ENCODE peak calls at places on chromosomes 13 and 19, in ten cellular contexts. S is NCI-H187; J is neural crest cell; G is RWPE1; Y is hepatocyte; L is NCI-H1048; V is cardiac fibroblast; F is GM03348; H is colonic mucosa; Z is stimulated activated CD4-positive, alpha-beta T cell treated with anti-CD3 and anti-CD28 coated beads, Interleukin-4, amount 100 ng/mL, for 1 hour. M is an unnamed sample.

GRCh38 chr19:39252458-39252857 is 3.8 kb upstream of the IFNL4 start:
- DNase-seq in Z (no peak), H (no peak), L (no peak), V (no peak), G (no peak), Y (no peak), F (no peak), J (no peak), S (no peak), M (no peak)

GRCh38 chr13:50365300-50365682 is 350.0 kb downstream of the KCNRG start:
- DNase-seq in H (no peak), L (no peak), G (no peak), Z (no peak), J (no peak), Y (no peak), F (no peak), S (no peak), V (peak; percentile 22), M (no peak)

GRCh38 chr19:44820648-44821609 is 12.0 kb downstream of the BCAM start:
- DNase-seq in V (peak; percentile 32), Y (no peak), J (no peak), L (no peak), G (no peak), S (no peak), Z (no peak), H (no peak), F (no peak), M (peak; percentile 4)

GRCh38 chr19:53824134-53824611 is at the start of gene NLRP12:
- DNase-seq in F (no peak), Y (no peak), G (no peak), V (no peak), Z (no peak), S (no peak), J (no peak), L (no peak), H (no peak), M (no peak)

GRCh38 chr13:106078191-106078590 is 457.3 kb downstream of the EFNB2 start:
- DNase-seq in Y (no peak), Z (no peak), V (no peak), J (no peak), L (no peak), F (no peak), H (no peak), G (no peak), S (no peak), M (no peak)

GRCh38 chr19:9528757-9529336 is 9.6 kb downstream of the ZNF426 start:
- DNase-seq in S (no peak), F (no peak), Y (no peak), G (no peak), Z (no peak), L (no peak), V (peak; percentile 27), J (no peak), H (no peak), M (no peak)

GRCh38 chr13:66859934-66860867 is 369.9 kb downstream of the PCDH9 start:
- DNase-seq in F (no peak), Z (no peak), Y (peak; percentile 3), H (no peak), J (no peak), L (no peak), G (no peak), V (no peak), S (no peak), M (no peak)

GRCh38 chr19:28603453-28603852 is 609.5 kb downstream of the UQCRFS1 start:
- DNase-seq in G (no peak), Z (no peak), V (no peak), S (no peak), F (no peak), J (no peak), H (no peak), L (no peak), Y (no peak), M (no peak)

GRCh38 chr19:5624154-5624663 is 1.3 kb downstream of the SAFB start:
- DNase-seq in G (no peak), V (peak; percentile 38), F (peak; percentile 37), S (no peak), L (no peak), H (peak; percentile 58), Y (peak; percentile 60), J (no peak), Z (peak; percentile 16), M (no peak)

GRCh38 chr13:41224113-41225110 is 30.0 kb upstream of the KBTBD7 start:
- DNase-seq in G (peak; percentile 11), S (no peak), F (peak; percentile 83), Z (no peak), L (no peak), V (peak; percentile 80), J (no peak), Y (no peak), H (no peak), M (no peak)

GRCh38 chr13:38713046-38713445 is 26.2 kb downstream of the FREM2 start:
- DNase-seq in F (no peak), V (no peak), J (no peak), H (no peak), S (no peak), L (no peak), Y (no peak), Z (no peak), G (no peak), M (no peak)

GRCh38 chr19:16940626-16941025 is 51.8 kb downstream of the F2RL3 start:
- DNase-seq in Z (no peak), G (no peak), S (no peak), H (no peak), F (no peak), J (no peak), V (no peak), Y (no peak), L (no peak), M (no peak)

GRCh38 chr19:42250666-42251531 is 4.0 kb downstream of the ERF start:
- DNase-seq in Z (no peak), F (peak; percentile 63), V (peak; percentile 72), Y (no peak), J (no peak), G (no peak), S (no peak), H (no peak), L (no peak), M (no peak)

GRCh38 chr13:68369739-68370138 is 1139.6 kb upstream of the PCDH9 start:
- DNase-seq in S (no peak), V (no peak), G (peak; percentile 13), L (no peak), Y (peak; percentile 18), J (no peak), H (no peak), F (no peak), Z (no peak), M (peak; percentile 72)

GRCh38 chr13:37657134-37657533 is 58.6 kb upstream of the POSTN start:
- DNase-seq in J (no peak), S (no peak), F (peak; percentile 18), V (peak; percentile 95), Z (no peak), G (peak; percentile 45), L (no peak), Y (no peak), H (no peak), M (no peak)

GRCh38 chr19:18160792-18161690 is 8.1 kb downstream of the PIK3R2 start:
- DNase-seq in G (peak; percentile 80), H (peak; percentile 79), V (peak; percentile 48), S (peak; percentile 15), Y (peak; percentile 90), Z (peak; percentile 82), J (peak; percentile 76), F (peak; percentile 96), L (peak; percentile 57), M (peak; percentile 89)